ENCODE peak calls at places on chromosome 3, in eight cellular contexts. G is SK-N-DZ, C is AG10803, A is GM03348, B is GM06990, P is osteocyte, S is left ventricle myocardium superior, W is NCI-H1092. X is an unnamed sample.

GRCh38 chr3:14413381-14414071 is 11.1 kb downstream of the SLC6A6 start:
- DNase-seq in G (no peak), C (no peak), A (peak; percentile 42), B (no peak), P (no peak), S (no peak), W (no peak), X (peak; percentile 72)

GRCh38 chr3:36444909-36445308 is 64.6 kb downstream of the STAC start:
- DNase-seq in G (no peak), C (peak; percentile 56), A (peak; percentile 54), B (no peak), P (no peak), S (no peak), W (no peak), X (peak; percentile 6)

GRCh38 chr3:177554900-177555759 is 357.8 kb upstream of the TBL1XR1 start:
- DNase-seq in G (no peak), C (peak; percentile 85), A (peak; percentile 89), B (no peak), P (no peak), S (no peak), W (peak; percentile 34), X (peak; percentile 86)

GRCh38 chr3:174334111-174334510 is 525.0 kb upstream of the NAALADL2 start:
- DNase-seq in G (no peak), C (no peak), A (no peak), B (no peak), P (no peak), S (no peak), W (no peak), X (no peak)

GRCh38 chr3:7734456-7734855 is 767.2 kb upstream of the LMCD1 start:
- DNase-seq in G (no peak), C (no peak), A (no peak), B (no peak), P (no peak), S (no peak), W (no peak), X (no peak)

GRCh38 chr3:188772886-188773285 is 398.9 kb upstream of the TPRG1 start:
- DNase-seq in G (no peak), C (peak; percentile 72), A (peak; percentile 49), B (no peak), P (no peak), S (no peak), W (no peak), X (peak; percentile 44)

GRCh38 chr3:176403531-176403930 is 793.8 kb downstream of the TBL1XR1 start:
- DNase-seq in G (no peak), C (no peak), A (no peak), B (no peak), P (no peak), S (no peak), W (no peak), X (no peak)

GRCh38 chr3:117059054-117059989 is 349.7 kb downstream of the TUSC7 start:
- DNase-seq in G (peak; percentile 35), C (peak; percentile 44), A (peak; percentile 43), B (no peak), P (no peak), S (no peak), W (peak; percentile 59), X (peak; percentile 17)

GRCh38 chr3:97057365-97057764 is 243.0 kb downstream of the EPHA6 start:
- DNase-seq in G (no peak), C (no peak), A (no peak), B (no peak), P (no peak), S (no peak), W (no peak), X (no peak)

GRCh38 chr3:177905895-177906511 is 630.2 kb upstream of the KCNMB2 start:
- DNase-seq in G (no peak), C (peak; percentile 96), A (peak; percentile 81), B (no peak), P (no peak), S (no peak), W (no peak), X (peak; percentile 88)

X was measured in myocyte.